ENCODE peak calls at places on chromosomes 11 and 22, in eight cellular contexts. One of them, this sample, is unnamed.

GRCh38 chr11:128471138-128471661 is 116.2 kb downstream of the ETS1 start:
- DNase-seq in progenitor cell of endocrine pancreas: no peak
- DNase-seq in GM06990: peak
- DNase-seq in BE2C: no peak
- DNase-seq in AG09309: no peak
- DNase-seq in nephron progenitor cell: no peak
- DNase-seq in AG04450: no peak
- DNase-seq in transverse colon: peak
- DNase-seq in this sample: no peak

GRCh38 chr11:27411330-27411729 is 48.3 kb upstream of the CCDC34 start:
- DNase-seq in transverse colon: no peak
- DNase-seq in progenitor cell of endocrine pancreas: no peak
- DNase-seq in AG09309: no peak
- DNase-seq in AG04450: no peak
- DNase-seq in BE2C: no peak
- DNase-seq in nephron progenitor cell: no peak
- DNase-seq in GM06990: no peak
- DNase-seq in this sample: no peak

GRCh38 chr11:27076121-27076589 is 35.5 kb downstream of the BBOX1 start:
- DNase-seq in transverse colon: no peak
- DNase-seq in GM06990: no peak
- DNase-seq in AG09309: peak
- DNase-seq in progenitor cell of endocrine pancreas: no peak
- DNase-seq in nephron progenitor cell: no peak
- DNase-seq in BE2C: peak
- DNase-seq in AG04450: no peak
- DNase-seq in this sample: no peak

GRCh38 chr22:37546436-37547248 is 13.6 kb upstream of the CDC42EP1 start:
- DNase-seq in AG04450: no peak
- DNase-seq in GM06990: no peak
- DNase-seq in progenitor cell of endocrine pancreas: no peak
- DNase-seq in BE2C: no peak
- DNase-seq in transverse colon: peak
- DNase-seq in nephron progenitor cell: no peak
- DNase-seq in AG09309: no peak
- DNase-seq in this sample: no peak

GRCh38 chr22:40213478-40213877 is 35.8 kb downstream of the TNRC6B start:
- DNase-seq in AG04450: no peak
- DNase-seq in BE2C: peak
- DNase-seq in GM06990: no peak
- DNase-seq in nephron progenitor cell: no peak
- DNase-seq in AG09309: no peak
- DNase-seq in transverse colon: no peak
- DNase-seq in progenitor cell of endocrine pancreas: no peak
- DNase-seq in this sample: no peak

GRCh38 chr22:31210830-31211503 is 1.1 kb upstream of the LIMK2 start:
- DNase-seq in BE2C: no peak
- DNase-seq in AG04450: no peak
- DNase-seq in transverse colon: peak
- DNase-seq in nephron progenitor cell: no peak
- DNase-seq in progenitor cell of endocrine pancreas: no peak
- DNase-seq in AG09309: no peak
- DNase-seq in GM06990: no peak
- DNase-seq in this sample: peak

GRCh38 chr11:66371627-66372415 is at the start of gene SLC29A2:
- DNase-seq in GM06990: peak
- DNase-seq in transverse colon: peak
- DNase-seq in BE2C: peak
- DNase-seq in AG09309: no peak
- DNase-seq in nephron progenitor cell: peak
- DNase-seq in progenitor cell of endocrine pancreas: peak
- DNase-seq in AG04450: no peak
- DNase-seq in this sample: peak

GRCh38 chr11:123000721-123001120 is 19.1 kb upstream of the BSX start:
- DNase-seq in transverse colon: no peak
- DNase-seq in AG09309: no peak
- DNase-seq in progenitor cell of endocrine pancreas: no peak
- DNase-seq in GM06990: no peak
- DNase-seq in BE2C: no peak
- DNase-seq in AG04450: no peak
- DNase-seq in nephron progenitor cell: no peak
- DNase-seq in this sample: no peak

GRCh38 chr11:5556596-5557188 is 8.4 kb upstream of the OR52H1 start:
- DNase-seq in nephron progenitor cell: no peak
- DNase-seq in AG09309: no peak
- DNase-seq in GM06990: no peak
- DNase-seq in progenitor cell of endocrine pancreas: no peak
- DNase-seq in transverse colon: no peak
- DNase-seq in BE2C: no peak
- DNase-seq in AG04450: no peak
- DNase-seq in this sample: no peak

GRCh38 chr11:27293500-27294417 is 69.3 kb downstream of the CCDC34 start:
- DNase-seq in progenitor cell of endocrine pancreas: no peak
- DNase-seq in BE2C: no peak
- DNase-seq in nephron progenitor cell: no peak
- DNase-seq in AG09309: peak
- DNase-seq in GM06990: no peak
- DNase-seq in AG04450: no peak
- DNase-seq in transverse colon: no peak
- DNase-seq in this sample: no peak

GRCh38 chr11:125170406-125171031 is 6.0 kb downstream of the PKNOX2 start:
- DNase-seq in progenitor cell of endocrine pancreas: no peak
- DNase-seq in nephron progenitor cell: peak
- DNase-seq in BE2C: no peak
- DNase-seq in AG09309: no peak
- DNase-seq in GM06990: no peak
- DNase-seq in AG04450: peak
- DNase-seq in transverse colon: no peak
- DNase-seq in this sample: no peak

GRCh38 chr22:19984851-19985811 is 31.5 kb downstream of the ARVCF start:
- DNase-seq in GM06990: no peak
- DNase-seq in transverse colon: no peak
- DNase-seq in AG09309: no peak
- DNase-seq in progenitor cell of endocrine pancreas: no peak
- DNase-seq in AG04450: no peak
- DNase-seq in nephron progenitor cell: no peak
- DNase-seq in BE2C: peak
- DNase-seq in this sample: no peak

GRCh38 chr11:32947985-32948384 is 55.4 kb downstream of the QSER1 start:
- DNase-seq in transverse colon: no peak
- DNase-seq in GM06990: no peak
- DNase-seq in BE2C: no peak
- DNase-seq in AG04450: no peak
- DNase-seq in progenitor cell of endocrine pancreas: no peak
- DNase-seq in nephron progenitor cell: no peak
- DNase-seq in AG09309: no peak
- DNase-seq in this sample: no peak

GRCh38 chr22:17172172-17172833 is 13.2 kb upstream of the HDHD5 start:
- DNase-seq in BE2C: no peak
- DNase-seq in AG09309: no peak
- DNase-seq in nephron progenitor cell: peak
- DNase-seq in GM06990: no peak
- DNase-seq in AG04450: no peak
- DNase-seq in transverse colon: no peak
- DNase-seq in progenitor cell of endocrine pancreas: no peak
- DNase-seq in this sample: peak

GRCh38 chr22:20014526-20015186 is 2.0 kb downstream of the ARVCF start:
- DNase-seq in progenitor cell of endocrine pancreas: no peak
- DNase-seq in transverse colon: no peak
- DNase-seq in BE2C: peak
- DNase-seq in AG09309: no peak
- DNase-seq in nephron progenitor cell: no peak
- DNase-seq in GM06990: no peak
- DNase-seq in AG04450: no peak
- DNase-seq in this sample: no peak

GRCh38 chr11:128859563-128860441 is 7.3 kb downstream of the KCNJ1 start:
- DNase-seq in AG09309: no peak
- DNase-seq in transverse colon: peak
- DNase-seq in BE2C: peak
- DNase-seq in GM06990: peak
- DNase-seq in progenitor cell of endocrine pancreas: peak
- DNase-seq in AG04450: no peak
- DNase-seq in nephron progenitor cell: peak
- DNase-seq in this sample: peak

GRCh38 chr11:115197031-115197430 is 307.2 kb downstream of the CADM1 start:
- DNase-seq in BE2C: no peak
- DNase-seq in progenitor cell of endocrine pancreas: no peak
- DNase-seq in AG09309: no peak
- DNase-seq in transverse colon: no peak
- DNase-seq in nephron progenitor cell: no peak
- DNase-seq in AG04450: no peak
- DNase-seq in GM06990: no peak
- DNase-seq in this sample: no peak

GRCh38 chr11:65417221-65417701 is 5.3 kb upstream of the NEAT1 start:
- DNase-seq in transverse colon: peak
- DNase-seq in BE2C: no peak
- DNase-seq in nephron progenitor cell: no peak
- DNase-seq in GM06990: peak
- DNase-seq in AG04450: no peak
- DNase-seq in progenitor cell of endocrine pancreas: no peak
- DNase-seq in AG09309: no peak
- DNase-seq in this sample: no peak

GRCh38 chr11:12448131-12448939 is 71.0 kb downstream of the PARVA start:
- DNase-seq in progenitor cell of endocrine pancreas: no peak
- DNase-seq in BE2C: no peak
- DNase-seq in nephron progenitor cell: no peak
- DNase-seq in AG09309: no peak
- DNase-seq in GM06990: no peak
- DNase-seq in transverse colon: no peak
- DNase-seq in AG04450: no peak
- DNase-seq in this sample: no peak

DNA sequence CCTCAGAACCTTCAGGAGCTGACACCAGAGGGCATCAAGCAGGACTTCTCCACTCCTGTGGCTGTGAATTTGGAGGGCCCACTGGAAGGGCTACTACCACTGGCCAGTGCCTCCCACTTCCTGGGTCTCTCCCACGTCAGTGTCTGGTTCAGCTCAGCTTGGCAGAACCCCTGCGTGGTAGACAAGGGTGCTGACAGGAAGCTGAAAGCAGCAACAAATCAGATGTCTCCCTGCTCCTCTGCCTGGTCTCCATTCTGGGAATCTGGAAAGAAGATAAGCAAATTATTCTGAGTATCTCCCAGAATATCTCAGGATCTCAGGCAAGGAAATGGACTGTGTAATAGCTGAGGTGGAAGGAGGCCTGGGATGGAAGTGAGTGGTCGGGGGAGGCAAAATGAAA is 61.5 kb downstream of the TMPRSS5 start:
- DNase-seq in transverse colon: no peak
- DNase-seq in BE2C: peak
- DNase-seq in progenitor cell of endocrine pancreas: no peak
- DNase-seq in GM06990: no peak
- DNase-seq in nephron progenitor cell: no peak
- DNase-seq in AG09309: no peak
- DNase-seq in AG04450: no peak
- DNase-seq in this sample: no peak
- TF ChIP-seq CTCF in transverse colon: no peak
- TF ChIP-seq CTCF in BE2C: peak
- TF ChIP-seq CTCF in progenitor cell of endocrine pancreas: no peak
- TF ChIP-seq CTCF in GM06990: no peak
- TF ChIP-seq CTCF in nephron progenitor cell: no peak
- TF ChIP-seq CTCF in AG09309: no peak
- TF ChIP-seq CTCF in AG04450: no peak
- TF ChIP-seq CTCF in this sample: no peak

DNA sequence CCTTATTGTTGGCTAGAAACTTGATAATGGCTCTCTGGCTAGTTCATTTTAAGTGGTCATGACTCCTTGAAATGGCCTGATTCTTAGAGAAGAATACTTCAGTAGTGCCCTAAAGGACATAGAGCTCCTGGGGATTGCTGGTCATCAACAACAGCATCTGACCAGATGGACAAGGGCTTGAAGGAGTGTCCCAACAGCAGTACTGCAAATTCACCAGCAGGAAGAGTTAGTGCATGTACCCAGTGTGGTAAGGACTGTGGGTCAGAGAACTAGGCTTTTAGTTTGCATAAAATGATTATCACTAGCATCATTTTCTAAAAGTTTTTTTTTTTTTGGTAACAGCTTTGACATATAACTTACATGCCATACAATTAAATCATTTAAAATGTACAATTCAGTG is 39.5 kb upstream of the CUL5 start:
- DNase-seq in transverse colon: no peak
- DNase-seq in GM06990: no peak
- DNase-seq in progenitor cell of endocrine pancreas: no peak
- DNase-seq in AG04450: no peak
- DNase-seq in AG09309: no peak
- DNase-seq in nephron progenitor cell: no peak
- DNase-seq in BE2C: no peak
- DNase-seq in this sample: no peak
- TF ChIP-seq CTCF in transverse colon: no peak
- TF ChIP-seq CTCF in GM06990: no peak
- TF ChIP-seq CTCF in progenitor cell of endocrine pancreas: peak
- TF ChIP-seq CTCF in AG04450: peak
- TF ChIP-seq CTCF in AG09309: no peak
- TF ChIP-seq CTCF in nephron progenitor cell: no peak
- TF ChIP-seq CTCF in BE2C: peak
- TF ChIP-seq CTCF in this sample: no peak

GRCh38 chr22:38924197-38924952 is 33.0 kb upstream of the APOBEC3A start:
- DNase-seq in AG04450: peak
- DNase-seq in GM06990: no peak
- DNase-seq in progenitor cell of endocrine pancreas: no peak
- DNase-seq in nephron progenitor cell: no peak
- DNase-seq in transverse colon: peak
- DNase-seq in AG09309: peak
- DNase-seq in BE2C: peak
- DNase-seq in this sample: no peak

GRCh38 chr22:38921801-38922200 is 35.6 kb upstream of the APOBEC3A start:
- DNase-seq in AG04450: no peak
- DNase-seq in BE2C: no peak
- DNase-seq in transverse colon: no peak
- DNase-seq in GM06990: no peak
- DNase-seq in progenitor cell of endocrine pancreas: no peak
- DNase-seq in nephron progenitor cell: no peak
- DNase-seq in AG09309: no peak
- DNase-seq in this sample: no peak

GRCh38 chr22:38921126-38921525 is 36.3 kb upstream of the APOBEC3A start:
- DNase-seq in GM06990: no peak
- DNase-seq in nephron progenitor cell: no peak
- DNase-seq in progenitor cell of endocrine pancreas: no peak
- DNase-seq in AG09309: no peak
- DNase-seq in AG04450: no peak
- DNase-seq in transverse colon: peak
- DNase-seq in BE2C: no peak
- DNase-seq in this sample: no peak

GRCh38 chr22:38925571-38926041 is 31.8 kb upstream of the APOBEC3A start:
- DNase-seq in progenitor cell of endocrine pancreas: no peak
- DNase-seq in nephron progenitor cell: no peak
- DNase-seq in AG09309: no peak
- DNase-seq in transverse colon: no peak
- DNase-seq in AG04450: no peak
- DNase-seq in BE2C: no peak
- DNase-seq in GM06990: no peak
- DNase-seq in this sample: no peak

GRCh38 chr22:38923463-38924196 is 33.8 kb upstream of the APOBEC3A start:
- DNase-seq in transverse colon: peak
- DNase-seq in AG09309: peak
- DNase-seq in BE2C: peak
- DNase-seq in nephron progenitor cell: no peak
- DNase-seq in GM06990: no peak
- DNase-seq in AG04450: peak
- DNase-seq in progenitor cell of endocrine pancreas: no peak
- DNase-seq in this sample: no peak
- TF ChIP-seq CTCF in transverse colon: peak
- TF ChIP-seq CTCF in AG09309: peak
- TF ChIP-seq CTCF in BE2C: peak
- TF ChIP-seq CTCF in nephron progenitor cell: no peak
- TF ChIP-seq CTCF in GM06990: no peak
- TF ChIP-seq CTCF in AG04450: peak
- TF ChIP-seq CTCF in progenitor cell of endocrine pancreas: no peak
- TF ChIP-seq CTCF in this sample: no peak

GRCh38 chr22:24133187-24133965 is 47.9 kb upstream of the SUSD2 start:
- DNase-seq in progenitor cell of endocrine pancreas: no peak
- DNase-seq in AG09309: no peak
- DNase-seq in BE2C: no peak
- DNase-seq in nephron progenitor cell: no peak
- DNase-seq in AG04450: no peak
- DNase-seq in GM06990: no peak
- DNase-seq in transverse colon: no peak
- DNase-seq in this sample: no peak
- TF ChIP-seq CTCF in progenitor cell of endocrine pancreas: no peak
- TF ChIP-seq CTCF in AG09309: peak
- TF ChIP-seq CTCF in BE2C: peak
- TF ChIP-seq CTCF in nephron progenitor cell: no peak
- TF ChIP-seq CTCF in AG04450: peak
- TF ChIP-seq CTCF in GM06990: peak
- TF ChIP-seq CTCF in transverse colon: peak
- TF ChIP-seq CTCF in this sample: no peak

This sample was measured in endothelial cell.